ENCODE peak calls at places on chromosomes 1 and 21, in nine cellular contexts. One of them, this sample, is unnamed.

GRCh38 chr1:52558941-52559340 is 6.0 kb upstream of the TUT4 start:
- DNase-seq in heart left ventricle: no peak
- DNase-seq in sigmoid colon: no peak
- DNase-seq in IMR-90: no peak
- DNase-seq in body of pancreas: no peak
- DNase-seq in tibial nerve: no peak
- DNase-seq in A549: no peak
- DNase-seq in GM12891: no peak
- DNase-seq in Peyer's patch: no peak
- DNase-seq in this sample: no peak

GRCh38 chr21:38277501-38278111 is 20.8 kb downstream of the KCNJ15 start:
- DNase-seq in heart left ventricle: no peak
- DNase-seq in sigmoid colon: peak; percentile 76
- DNase-seq in IMR-90: peak; percentile 100
- DNase-seq in body of pancreas: no peak
- DNase-seq in tibial nerve: no peak
- DNase-seq in A549: peak; percentile 63
- DNase-seq in GM12891: no peak
- DNase-seq in Peyer's patch: no peak
- DNase-seq in this sample: no peak

GRCh38 chr1:145962157-145963102 is 1.9 kb downstream of the ANKRD34A start:
- DNase-seq in heart left ventricle: peak; percentile 61
- DNase-seq in sigmoid colon: peak; percentile 85
- DNase-seq in IMR-90: no peak
- DNase-seq in body of pancreas: peak; percentile 26
- DNase-seq in tibial nerve: no peak
- DNase-seq in A549: no peak
- DNase-seq in GM12891: no peak
- DNase-seq in Peyer's patch: peak; percentile 67
- DNase-seq in this sample: no peak

GRCh38 chr21:26918318-26919065 is 48.4 kb downstream of the ADAMTS5 start:
- DNase-seq in heart left ventricle: no peak
- DNase-seq in sigmoid colon: no peak
- DNase-seq in IMR-90: peak; percentile 89
- DNase-seq in body of pancreas: no peak
- DNase-seq in tibial nerve: no peak
- DNase-seq in A549: no peak
- DNase-seq in GM12891: no peak
- DNase-seq in Peyer's patch: no peak
- DNase-seq in this sample: no peak

GRCh38 chr1:119774746-119775495 is 6.2 kb upstream of the HMGCS2 start:
- DNase-seq in heart left ventricle: no peak
- DNase-seq in sigmoid colon: no peak
- DNase-seq in IMR-90: no peak
- DNase-seq in body of pancreas: no peak
- DNase-seq in tibial nerve: no peak
- DNase-seq in A549: no peak
- DNase-seq in GM12891: no peak
- DNase-seq in Peyer's patch: no peak
- DNase-seq in this sample: no peak

GRCh38 chr1:187229496-187229895 is 400.7 kb downstream of the PLA2G4A start:
- DNase-seq in heart left ventricle: no peak
- DNase-seq in sigmoid colon: no peak
- DNase-seq in IMR-90: no peak
- DNase-seq in body of pancreas: no peak
- DNase-seq in tibial nerve: no peak
- DNase-seq in A549: no peak
- DNase-seq in GM12891: no peak
- DNase-seq in Peyer's patch: no peak
- DNase-seq in this sample: no peak

GRCh38 chr1:94322696-94323095 is 85.3 kb upstream of the ARHGAP29 start:
- DNase-seq in heart left ventricle: no peak
- DNase-seq in sigmoid colon: no peak
- DNase-seq in IMR-90: no peak
- DNase-seq in body of pancreas: no peak
- DNase-seq in tibial nerve: no peak
- DNase-seq in A549: peak; percentile 25
- DNase-seq in GM12891: no peak
- DNase-seq in Peyer's patch: no peak
- DNase-seq in this sample: no peak

GRCh38 chr21:33870768-33871167 is 44.8 kb downstream of the ATP5PO start:
- DNase-seq in heart left ventricle: no peak
- DNase-seq in sigmoid colon: no peak
- DNase-seq in IMR-90: peak; percentile 31
- DNase-seq in body of pancreas: no peak
- DNase-seq in tibial nerve: no peak
- DNase-seq in A549: no peak
- DNase-seq in GM12891: no peak
- DNase-seq in Peyer's patch: no peak
- DNase-seq in this sample: no peak

GRCh38 chr1:53585565-53585964 is 126.4 kb downstream of the DMRTB1 start:
- DNase-seq in heart left ventricle: no peak
- DNase-seq in sigmoid colon: peak; percentile 43
- DNase-seq in IMR-90: no peak
- DNase-seq in body of pancreas: peak; percentile 3
- DNase-seq in tibial nerve: no peak
- DNase-seq in A549: no peak
- DNase-seq in GM12891: no peak
- DNase-seq in Peyer's patch: no peak
- DNase-seq in this sample: no peak

GRCh38 chr1:15584489-15585363 is at the start of gene AGMAT:
- DNase-seq in heart left ventricle: no peak
- DNase-seq in sigmoid colon: no peak
- DNase-seq in IMR-90: no peak
- DNase-seq in body of pancreas: peak; percentile 24
- DNase-seq in tibial nerve: no peak
- DNase-seq in A549: peak; percentile 68
- DNase-seq in GM12891: peak; percentile 77
- DNase-seq in Peyer's patch: peak; percentile 87
- DNase-seq in this sample: no peak
- TF ChIP-seq POLR2A in heart left ventricle: no peak
- TF ChIP-seq POLR2A in sigmoid colon: no peak
- TF ChIP-seq POLR2A in IMR-90: no peak
- TF ChIP-seq POLR2A in body of pancreas: no peak
- TF ChIP-seq POLR2A in tibial nerve: no peak
- TF ChIP-seq POLR2A in A549: no peak
- TF ChIP-seq POLR2A in GM12891: no peak
- TF ChIP-seq POLR2A in Peyer's patch: peak; percentile 69
- TF ChIP-seq POLR2A in this sample: no peak

GRCh38 chr1:151457911-151458882 is 1.1 kb downstream of the POGZ start:
- DNase-seq in heart left ventricle: peak; percentile 73
- DNase-seq in sigmoid colon: peak; percentile 88
- DNase-seq in IMR-90: peak; percentile 87
- DNase-seq in body of pancreas: peak; percentile 50
- DNase-seq in tibial nerve: peak; percentile 34
- DNase-seq in A549: peak; percentile 76
- DNase-seq in GM12891: peak; percentile 46
- DNase-seq in Peyer's patch: peak; percentile 76
- DNase-seq in this sample: no peak
- TF ChIP-seq POLR2A in heart left ventricle: no peak
- TF ChIP-seq POLR2A in sigmoid colon: no peak
- TF ChIP-seq POLR2A in IMR-90: peak; percentile 69
- TF ChIP-seq POLR2A in body of pancreas: peak; percentile 66
- TF ChIP-seq POLR2A in tibial nerve: peak; percentile 33
- TF ChIP-seq POLR2A in A549: peak; percentile 26
- TF ChIP-seq POLR2A in GM12891: no peak
- TF ChIP-seq POLR2A in Peyer's patch: no peak
- TF ChIP-seq POLR2A in this sample: no peak

GRCh38 chr1:23174383-23175110 is 5.9 kb upstream of the LUZP1 start:
- DNase-seq in heart left ventricle: no peak
- DNase-seq in sigmoid colon: no peak
- DNase-seq in IMR-90: no peak
- DNase-seq in body of pancreas: no peak
- DNase-seq in tibial nerve: no peak
- DNase-seq in A549: no peak
- DNase-seq in GM12891: no peak
- DNase-seq in Peyer's patch: no peak
- DNase-seq in this sample: no peak

GRCh38 chr1:23178414-23178813 is 9.8 kb upstream of the LUZP1 start:
- DNase-seq in heart left ventricle: no peak
- DNase-seq in sigmoid colon: no peak
- DNase-seq in IMR-90: no peak
- DNase-seq in body of pancreas: no peak
- DNase-seq in tibial nerve: no peak
- DNase-seq in A549: no peak
- DNase-seq in GM12891: no peak
- DNase-seq in Peyer's patch: no peak
- DNase-seq in this sample: no peak

GRCh38 chr1:23177031-23177430 is 8.4 kb upstream of the LUZP1 start:
- DNase-seq in heart left ventricle: no peak
- DNase-seq in sigmoid colon: no peak
- DNase-seq in IMR-90: no peak
- DNase-seq in body of pancreas: no peak
- DNase-seq in tibial nerve: no peak
- DNase-seq in A549: no peak
- DNase-seq in GM12891: no peak
- DNase-seq in Peyer's patch: no peak
- DNase-seq in this sample: no peak

GRCh38 chr1:23178931-23179330 is 10.3 kb upstream of the LUZP1 start:
- DNase-seq in heart left ventricle: no peak
- DNase-seq in sigmoid colon: no peak
- DNase-seq in IMR-90: peak; percentile 38
- DNase-seq in body of pancreas: no peak
- DNase-seq in tibial nerve: no peak
- DNase-seq in A549: no peak
- DNase-seq in GM12891: no peak
- DNase-seq in Peyer's patch: no peak
- DNase-seq in this sample: no peak

DNA sequence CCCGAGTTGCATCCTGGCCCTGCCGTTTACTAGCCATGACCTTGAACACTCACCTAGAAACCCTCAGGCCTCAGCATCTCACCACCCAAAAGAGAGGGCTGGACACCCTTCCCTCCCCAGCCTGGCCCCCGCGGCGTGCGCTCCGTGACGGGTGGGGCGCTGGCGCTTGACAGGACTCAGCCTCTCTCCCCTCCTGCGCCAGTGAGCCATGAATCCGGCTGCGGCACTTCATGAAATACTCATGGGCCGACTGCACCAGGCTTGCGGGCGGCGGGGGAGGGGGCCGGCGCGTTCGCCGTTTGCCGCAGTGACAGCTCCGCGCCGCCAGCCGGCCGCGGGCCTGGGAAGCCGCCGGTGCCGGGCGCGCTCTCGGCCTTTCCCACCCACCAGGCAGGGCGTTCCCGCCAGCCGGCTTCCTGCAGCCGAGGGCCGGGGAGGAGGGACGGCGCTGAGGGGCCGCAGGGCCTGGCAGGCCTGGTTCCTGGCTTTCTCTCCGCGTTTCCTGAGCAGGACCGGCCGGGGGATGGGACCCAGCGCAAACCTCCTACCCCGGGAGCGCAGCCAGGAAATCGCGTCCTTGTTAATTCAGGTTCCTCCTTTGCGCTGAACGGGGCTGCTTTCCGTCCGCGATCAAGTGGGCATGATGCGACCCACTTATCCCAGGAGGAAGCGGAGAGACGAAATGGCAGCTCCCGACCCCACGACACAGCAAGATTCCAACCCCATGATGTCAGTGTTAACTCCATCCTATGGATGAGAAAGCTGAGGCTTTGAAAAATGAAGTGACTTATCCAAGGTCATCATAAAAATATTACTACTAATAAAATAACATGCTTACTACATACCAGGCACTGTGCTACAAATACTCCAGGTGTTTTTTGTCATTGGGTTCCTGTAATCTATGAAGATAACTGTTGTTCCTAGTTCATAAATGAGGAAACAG is 9.1 kb upstream of the LUZP1 start:
- DNase-seq in heart left ventricle: peak; percentile 91
- DNase-seq in sigmoid colon: peak; percentile 91
- DNase-seq in IMR-90: peak; percentile 75
- DNase-seq in body of pancreas: peak; percentile 57
- DNase-seq in tibial nerve: peak; percentile 27
- DNase-seq in A549: no peak
- DNase-seq in GM12891: peak; percentile 87
- DNase-seq in Peyer's patch: peak; percentile 84
- DNase-seq in this sample: peak; percentile 53
- TF ChIP-seq POLR2A in heart left ventricle: no peak
- TF ChIP-seq POLR2A in sigmoid colon: no peak
- TF ChIP-seq POLR2A in IMR-90: peak; percentile 44
- TF ChIP-seq POLR2A in body of pancreas: peak; percentile 41
- TF ChIP-seq POLR2A in tibial nerve: no peak
- TF ChIP-seq POLR2A in A549: no peak
- TF ChIP-seq POLR2A in GM12891: no peak
- TF ChIP-seq POLR2A in Peyer's patch: no peak
- TF ChIP-seq POLR2A in this sample: no peak

GRCh38 chr1:28507646-28508434 is 2.0 kb downstream of the RCC1 start:
- DNase-seq in heart left ventricle: no peak
- DNase-seq in sigmoid colon: no peak
- DNase-seq in IMR-90: no peak
- DNase-seq in body of pancreas: no peak
- DNase-seq in tibial nerve: no peak
- DNase-seq in A549: no peak
- DNase-seq in GM12891: no peak
- DNase-seq in Peyer's patch: no peak
- DNase-seq in this sample: no peak
- TF ChIP-seq POLR2A in heart left ventricle: no peak
- TF ChIP-seq POLR2A in sigmoid colon: no peak
- TF ChIP-seq POLR2A in IMR-90: peak; percentile 27
- TF ChIP-seq POLR2A in body of pancreas: no peak
- TF ChIP-seq POLR2A in tibial nerve: no peak
- TF ChIP-seq POLR2A in A549: no peak
- TF ChIP-seq POLR2A in GM12891: no peak
- TF ChIP-seq POLR2A in Peyer's patch: no peak
- TF ChIP-seq POLR2A in this sample: no peak

GRCh38 chr1:86913896-86914634 is at the start of gene SELENOF:
- DNase-seq in heart left ventricle: peak; percentile 99
- DNase-seq in sigmoid colon: peak; percentile 99
- DNase-seq in IMR-90: peak; percentile 100
- DNase-seq in body of pancreas: peak; percentile 100
- DNase-seq in tibial nerve: peak; percentile 99
- DNase-seq in A549: peak; percentile 91
- DNase-seq in GM12891: peak; percentile 68
- DNase-seq in Peyer's patch: peak; percentile 99
- DNase-seq in this sample: peak; percentile 98

GRCh38 chr1:86916752-86917151 is 2.3 kb downstream of the HS2ST1 start:
- DNase-seq in heart left ventricle: no peak
- DNase-seq in sigmoid colon: no peak
- DNase-seq in IMR-90: no peak
- DNase-seq in body of pancreas: no peak
- DNase-seq in tibial nerve: no peak
- DNase-seq in A549: no peak
- DNase-seq in GM12891: no peak
- DNase-seq in Peyer's patch: no peak
- DNase-seq in this sample: no peak

GRCh38 chr1:86914635-86914997 is at the start of gene HS2ST1:
- DNase-seq in heart left ventricle: no peak
- DNase-seq in sigmoid colon: no peak
- DNase-seq in IMR-90: no peak
- DNase-seq in body of pancreas: no peak
- DNase-seq in tibial nerve: no peak
- DNase-seq in A549: peak; percentile 17
- DNase-seq in GM12891: no peak
- DNase-seq in Peyer's patch: no peak
- DNase-seq in this sample: no peak

GRCh38 chr1:86914998-86915736 is 732 bp downstream of the HS2ST1 start:
- DNase-seq in heart left ventricle: peak; percentile 47
- DNase-seq in sigmoid colon: peak; percentile 79
- DNase-seq in IMR-90: peak; percentile 53
- DNase-seq in body of pancreas: peak; percentile 57
- DNase-seq in tibial nerve: peak; percentile 24
- DNase-seq in A549: peak; percentile 18
- DNase-seq in GM12891: no peak
- DNase-seq in Peyer's patch: peak; percentile 68
- DNase-seq in this sample: no peak

GRCh38 chr1:86915737-86916235 is 1.4 kb downstream of the HS2ST1 start:
- DNase-seq in heart left ventricle: no peak
- DNase-seq in sigmoid colon: no peak
- DNase-seq in IMR-90: no peak
- DNase-seq in body of pancreas: no peak
- DNase-seq in tibial nerve: no peak
- DNase-seq in A549: no peak
- DNase-seq in GM12891: no peak
- DNase-seq in Peyer's patch: no peak
- DNase-seq in this sample: no peak
- TF ChIP-seq POLR2A in heart left ventricle: no peak
- TF ChIP-seq POLR2A in sigmoid colon: peak; percentile 15
- TF ChIP-seq POLR2A in IMR-90: no peak
- TF ChIP-seq POLR2A in body of pancreas: no peak
- TF ChIP-seq POLR2A in tibial nerve: no peak
- TF ChIP-seq POLR2A in A549: no peak
- TF ChIP-seq POLR2A in GM12891: no peak
- TF ChIP-seq POLR2A in Peyer's patch: no peak
- TF ChIP-seq POLR2A in this sample: no peak

This sample was measured in breast epithelium.